ENCODE peak calls at places on chromosomes 6 and 20, in ten cellular contexts. T is HFFc6; X is MM.1S; F is stimulated activated CD4-positive, alpha-beta T cell treated with anti-CD3 and anti-CD28 coated beads, Interleukin-1b, Interleukin-23, amount 100 ng/mL, for 48 hours; J is AG08395; U is activated CD4-positive, alpha-beta T cell treated with anti-CD3 and anti-CD28 coated beads, Interleukin-2, amount 10 ng/mL, durations not matched to agents 7 days and 5 days; V is NB4; Z is stimulated activated CD8-positive, alpha-beta memory T cell treated with anti-CD3 and anti-CD28 coated beads, Interleukin-2, amount 100 ng/mL, for 48 hours; S is stimulated activated naive B cell treated with anti-CD40 and anti-IgM and Interleukin-4, amounts not matched to agents 10 μg/mL and 1 μg/mL and 100 μg/mL, for 72 hours; A is dermis blood vessel endothelial cell. I is an unnamed sample.

GRCh38 chr20:4263011-4263410 is 247.7 kb upstream of the RNF24 start:
- DNase-seq in T (no peak), X (no peak), U (no peak), F (no peak), S (no peak), V (no peak), A (peak; percentile 7), J (no peak), Z (no peak), I (no peak)

GRCh38 chr6:154343473-154344308 is 12.9 kb downstream of the IPCEF1 start:
- DNase-seq in U (no peak), J (peak; percentile 45), X (no peak), F (no peak), A (no peak), T (peak; percentile 53), Z (no peak), S (no peak), V (peak; percentile 35), I (no peak)

GRCh38 chr20:24866008-24866407 is 83.1 kb upstream of the CST7 start:
- DNase-seq in T (no peak), U (no peak), F (no peak), J (no peak), X (no peak), Z (no peak), A (no peak), S (no peak), V (no peak), I (no peak)

GRCh38 chr20:6769953-6770831 is 2.7 kb downstream of the BMP2 start:
- DNase-seq in U (no peak), V (peak; percentile 42), Z (no peak), J (no peak), A (peak; percentile 53), F (no peak), T (no peak), X (no peak), S (no peak), I (no peak)

GRCh38 chr6:104537185-104537584 is 322.5 kb downstream of the HACE1 start:
- DNase-seq in S (no peak), A (peak; percentile 72), F (no peak), U (no peak), V (no peak), J (peak; percentile 43), Z (no peak), X (no peak), T (peak; percentile 58), I (peak; percentile 63)

GRCh38 chr6:36577298-36577697 is 16.9 kb upstream of the SRSF3 start:
- DNase-seq in V (no peak), F (no peak), X (no peak), U (no peak), J (peak; percentile 90), A (no peak), S (no peak), T (peak; percentile 93), Z (no peak), I (peak; percentile 91)

GRCh38 chr6:40138273-40138720 is 204.0 kb upstream of the MOCS1 start:
- DNase-seq in J (no peak), T (no peak), F (no peak), Z (no peak), X (no peak), U (no peak), S (peak; percentile 9), V (peak; percentile 5), A (no peak), I (no peak)

GRCh38 chr20:18397090-18397489 is 69.7 kb downstream of the DZANK1 start:
- DNase-seq in T (no peak), F (no peak), J (no peak), A (no peak), S (no peak), X (no peak), Z (no peak), V (no peak), U (no peak), I (no peak)

I was measured in retinal pigment epithelial cell.